ENCODE peak calls at places on chromosomes 13 and 19, in ten cellular contexts. One of them, this sample, is unnamed.

GRCh38 chr13:51249767-51250741 is 27.9 kb downstream of the FAM124A start:
- DNase-seq in cardiac muscle cell: no peak
- DNase-seq in omental fat pad: no peak
- DNase-seq in cardiac fibroblast: no peak
- DNase-seq in CD4-positive, alpha-beta T cell: no peak
- DNase-seq in endothelial cell: no peak
- DNase-seq in fibroblast of pulmonary artery: no peak
- DNase-seq in pancreas: no peak
- DNase-seq in nephron progenitor cell: no peak
- DNase-seq in NB4: peak; percentile 35
- DNase-seq in this sample: no peak

GRCh38 chr13:46844431-46844830 is 47.5 kb upstream of the ESD start:
- DNase-seq in pancreas: no peak
- DNase-seq in omental fat pad: no peak
- DNase-seq in CD4-positive, alpha-beta T cell: no peak
- DNase-seq in cardiac fibroblast: no peak
- DNase-seq in fibroblast of pulmonary artery: peak; percentile 8
- DNase-seq in NB4: no peak
- DNase-seq in endothelial cell: no peak
- DNase-seq in cardiac muscle cell: no peak
- DNase-seq in nephron progenitor cell: no peak
- DNase-seq in this sample: no peak

GRCh38 chr13:81295177-81295576 is 954.3 kb upstream of the SPRY2 start:
- DNase-seq in omental fat pad: no peak
- DNase-seq in NB4: no peak
- DNase-seq in pancreas: no peak
- DNase-seq in nephron progenitor cell: no peak
- DNase-seq in CD4-positive, alpha-beta T cell: no peak
- DNase-seq in cardiac muscle cell: no peak
- DNase-seq in endothelial cell: no peak
- DNase-seq in cardiac fibroblast: no peak
- DNase-seq in fibroblast of pulmonary artery: no peak
- DNase-seq in this sample: no peak

GRCh38 chr13:112658807-112659206 is 31.0 kb upstream of the ATP11A start:
- DNase-seq in NB4: no peak
- DNase-seq in fibroblast of pulmonary artery: no peak
- DNase-seq in omental fat pad: no peak
- DNase-seq in cardiac muscle cell: no peak
- DNase-seq in endothelial cell: no peak
- DNase-seq in CD4-positive, alpha-beta T cell: no peak
- DNase-seq in cardiac fibroblast: no peak
- DNase-seq in pancreas: no peak
- DNase-seq in nephron progenitor cell: no peak
- DNase-seq in this sample: no peak

GRCh38 chr19:8510589-8511115 is 3.3 kb downstream of the ZNF414 start:
- DNase-seq in pancreas: no peak
- DNase-seq in cardiac fibroblast: no peak
- DNase-seq in NB4: no peak
- DNase-seq in omental fat pad: no peak
- DNase-seq in cardiac muscle cell: no peak
- DNase-seq in nephron progenitor cell: no peak
- DNase-seq in CD4-positive, alpha-beta T cell: no peak
- DNase-seq in fibroblast of pulmonary artery: no peak
- DNase-seq in endothelial cell: no peak
- DNase-seq in this sample: no peak

GRCh38 chr13:97224544-97225324 is 2.6 kb downstream of the MBNL2 start:
- DNase-seq in cardiac muscle cell: peak; percentile 66
- DNase-seq in pancreas: peak; percentile 81
- DNase-seq in NB4: no peak
- DNase-seq in CD4-positive, alpha-beta T cell: no peak
- DNase-seq in fibroblast of pulmonary artery: peak; percentile 76
- DNase-seq in nephron progenitor cell: no peak
- DNase-seq in endothelial cell: no peak
- DNase-seq in cardiac fibroblast: peak; percentile 79
- DNase-seq in omental fat pad: no peak
- DNase-seq in this sample: no peak

GRCh38 chr13:49421391-49421790 is 22.5 kb downstream of the CAB39L start:
- DNase-seq in endothelial cell: peak; percentile 21
- DNase-seq in nephron progenitor cell: no peak
- DNase-seq in fibroblast of pulmonary artery: peak; percentile 21
- DNase-seq in NB4: peak; percentile 54
- DNase-seq in pancreas: no peak
- DNase-seq in CD4-positive, alpha-beta T cell: peak; percentile 35
- DNase-seq in cardiac muscle cell: peak; percentile 27
- DNase-seq in cardiac fibroblast: peak; percentile 7
- DNase-seq in omental fat pad: no peak
- DNase-seq in this sample: no peak

GRCh38 chr19:1167687-1168561 is 6.1 kb downstream of the SBNO2 start:
- DNase-seq in nephron progenitor cell: no peak
- DNase-seq in endothelial cell: no peak
- DNase-seq in fibroblast of pulmonary artery: no peak
- DNase-seq in omental fat pad: no peak
- DNase-seq in cardiac muscle cell: no peak
- DNase-seq in pancreas: peak; percentile 33
- DNase-seq in CD4-positive, alpha-beta T cell: no peak
- DNase-seq in NB4: no peak
- DNase-seq in cardiac fibroblast: no peak
- DNase-seq in this sample: peak; percentile 81

GRCh38 chr19:35501684-35502083 is 11.4 kb upstream of the KRTDAP start:
- DNase-seq in cardiac fibroblast: peak; percentile 47
- DNase-seq in cardiac muscle cell: peak; percentile 53
- DNase-seq in endothelial cell: no peak
- DNase-seq in CD4-positive, alpha-beta T cell: no peak
- DNase-seq in fibroblast of pulmonary artery: peak; percentile 26
- DNase-seq in nephron progenitor cell: no peak
- DNase-seq in pancreas: no peak
- DNase-seq in NB4: no peak
- DNase-seq in omental fat pad: peak; percentile 54
- DNase-seq in this sample: no peak

GRCh38 chr13:50085063-50085462 is 69.8 kb downstream of the KCNRG start:
- DNase-seq in pancreas: no peak
- DNase-seq in cardiac muscle cell: peak; percentile 67
- DNase-seq in CD4-positive, alpha-beta T cell: no peak
- DNase-seq in fibroblast of pulmonary artery: peak; percentile 68
- DNase-seq in omental fat pad: no peak
- DNase-seq in nephron progenitor cell: peak; percentile 5
- DNase-seq in cardiac fibroblast: peak; percentile 66
- DNase-seq in NB4: peak; percentile 69
- DNase-seq in endothelial cell: no peak
- DNase-seq in this sample: no peak

GRCh38 chr19:6767357-6768235 is at the start of gene SH2D3A:
- DNase-seq in cardiac fibroblast: peak; percentile 49
- DNase-seq in cardiac muscle cell: peak; percentile 56
- DNase-seq in omental fat pad: no peak
- DNase-seq in pancreas: peak; percentile 96
- DNase-seq in nephron progenitor cell: peak; percentile 76
- DNase-seq in endothelial cell: peak; percentile 60
- DNase-seq in CD4-positive, alpha-beta T cell: peak; percentile 96
- DNase-seq in fibroblast of pulmonary artery: peak; percentile 53
- DNase-seq in NB4: peak; percentile 86
- DNase-seq in this sample: no peak

GRCh38 chr19:49884109-49884508 is 6.6 kb downstream of the TBC1D17 start:
- DNase-seq in pancreas: peak; percentile 36
- DNase-seq in cardiac fibroblast: no peak
- DNase-seq in fibroblast of pulmonary artery: no peak
- DNase-seq in endothelial cell: no peak
- DNase-seq in omental fat pad: no peak
- DNase-seq in cardiac muscle cell: no peak
- DNase-seq in nephron progenitor cell: no peak
- DNase-seq in NB4: no peak
- DNase-seq in CD4-positive, alpha-beta T cell: no peak
- DNase-seq in this sample: no peak

GRCh38 chr19:49106648-49107135 is 7.5 kb upstream of the LIN7B start:
- DNase-seq in cardiac fibroblast: peak; percentile 58
- DNase-seq in nephron progenitor cell: peak; percentile 73
- DNase-seq in endothelial cell: peak; percentile 68
- DNase-seq in CD4-positive, alpha-beta T cell: peak; percentile 73
- DNase-seq in pancreas: peak; percentile 67
- DNase-seq in fibroblast of pulmonary artery: peak; percentile 58
- DNase-seq in cardiac muscle cell: peak; percentile 54
- DNase-seq in omental fat pad: peak; percentile 64
- DNase-seq in NB4: peak; percentile 70
- DNase-seq in this sample: no peak

GRCh38 chr13:21683034-21683733 is 12.3 kb downstream of the FGF9 start:
- DNase-seq in fibroblast of pulmonary artery: no peak
- DNase-seq in NB4: no peak
- DNase-seq in nephron progenitor cell: no peak
- DNase-seq in omental fat pad: no peak
- DNase-seq in cardiac fibroblast: no peak
- DNase-seq in endothelial cell: no peak
- DNase-seq in pancreas: no peak
- DNase-seq in cardiac muscle cell: no peak
- DNase-seq in CD4-positive, alpha-beta T cell: no peak
- DNase-seq in this sample: no peak

GRCh38 chr13:36332986-36333385 is 13.2 kb downstream of the SPART start:
- DNase-seq in CD4-positive, alpha-beta T cell: no peak
- DNase-seq in pancreas: no peak
- DNase-seq in endothelial cell: no peak
- DNase-seq in nephron progenitor cell: no peak
- DNase-seq in fibroblast of pulmonary artery: peak; percentile 39
- DNase-seq in cardiac fibroblast: no peak
- DNase-seq in NB4: peak; percentile 47
- DNase-seq in cardiac muscle cell: peak; percentile 27
- DNase-seq in omental fat pad: no peak
- DNase-seq in this sample: no peak

GRCh38 chr13:65613004-65613403 is 1617.1 kb downstream of the PCDH9 start:
- DNase-seq in cardiac muscle cell: no peak
- DNase-seq in fibroblast of pulmonary artery: no peak
- DNase-seq in cardiac fibroblast: no peak
- DNase-seq in endothelial cell: no peak
- DNase-seq in NB4: peak; percentile 3
- DNase-seq in pancreas: no peak
- DNase-seq in omental fat pad: no peak
- DNase-seq in CD4-positive, alpha-beta T cell: no peak
- DNase-seq in nephron progenitor cell: no peak
- DNase-seq in this sample: no peak

GRCh38 chr19:29687244-29687896 is 22.1 kb downstream of the PLEKHF1 start:
- DNase-seq in nephron progenitor cell: no peak
- DNase-seq in NB4: peak; percentile 61
- DNase-seq in fibroblast of pulmonary artery: peak; percentile 92
- DNase-seq in pancreas: no peak
- DNase-seq in cardiac fibroblast: peak; percentile 96
- DNase-seq in cardiac muscle cell: peak; percentile 98
- DNase-seq in CD4-positive, alpha-beta T cell: no peak
- DNase-seq in omental fat pad: no peak
- DNase-seq in endothelial cell: no peak
- DNase-seq in this sample: peak; percentile 92

GRCh38 chr19:38878575-38879399 is 712 bp upstream of the RINL start:
- DNase-seq in cardiac muscle cell: no peak
- DNase-seq in endothelial cell: no peak
- DNase-seq in pancreas: no peak
- DNase-seq in NB4: peak; percentile 10
- DNase-seq in omental fat pad: no peak
- DNase-seq in CD4-positive, alpha-beta T cell: no peak
- DNase-seq in nephron progenitor cell: no peak
- DNase-seq in cardiac fibroblast: no peak
- DNase-seq in fibroblast of pulmonary artery: no peak
- DNase-seq in this sample: no peak
- TF ChIP-seq CTCF in cardiac muscle cell: no peak
- TF ChIP-seq CTCF in endothelial cell: no peak
- TF ChIP-seq CTCF in pancreas: no peak
- TF ChIP-seq CTCF in NB4: peak; percentile 9
- TF ChIP-seq CTCF in omental fat pad: no peak
- TF ChIP-seq CTCF in CD4-positive, alpha-beta T cell: no peak
- TF ChIP-seq CTCF in nephron progenitor cell: no peak
- TF ChIP-seq CTCF in cardiac fibroblast: no peak
- TF ChIP-seq CTCF in fibroblast of pulmonary artery: no peak
- TF ChIP-seq CTCF in this sample: no peak

GRCh38 chr19:19154768-19155494 is 15.1 kb downstream of the MEF2B start:
- DNase-seq in CD4-positive, alpha-beta T cell: no peak
- DNase-seq in endothelial cell: no peak
- DNase-seq in pancreas: no peak
- DNase-seq in cardiac muscle cell: no peak
- DNase-seq in cardiac fibroblast: no peak
- DNase-seq in omental fat pad: no peak
- DNase-seq in fibroblast of pulmonary artery: no peak
- DNase-seq in nephron progenitor cell: no peak
- DNase-seq in NB4: no peak
- DNase-seq in this sample: no peak
- TF ChIP-seq CTCF in CD4-positive, alpha-beta T cell: no peak
- TF ChIP-seq CTCF in endothelial cell: no peak
- TF ChIP-seq CTCF in pancreas: no peak
- TF ChIP-seq CTCF in cardiac muscle cell: no peak
- TF ChIP-seq CTCF in cardiac fibroblast: no peak
- TF ChIP-seq CTCF in omental fat pad: no peak
- TF ChIP-seq CTCF in fibroblast of pulmonary artery: no peak
- TF ChIP-seq CTCF in nephron progenitor cell: no peak
- TF ChIP-seq CTCF in NB4: no peak
- TF ChIP-seq CTCF in this sample: no peak

DNA sequence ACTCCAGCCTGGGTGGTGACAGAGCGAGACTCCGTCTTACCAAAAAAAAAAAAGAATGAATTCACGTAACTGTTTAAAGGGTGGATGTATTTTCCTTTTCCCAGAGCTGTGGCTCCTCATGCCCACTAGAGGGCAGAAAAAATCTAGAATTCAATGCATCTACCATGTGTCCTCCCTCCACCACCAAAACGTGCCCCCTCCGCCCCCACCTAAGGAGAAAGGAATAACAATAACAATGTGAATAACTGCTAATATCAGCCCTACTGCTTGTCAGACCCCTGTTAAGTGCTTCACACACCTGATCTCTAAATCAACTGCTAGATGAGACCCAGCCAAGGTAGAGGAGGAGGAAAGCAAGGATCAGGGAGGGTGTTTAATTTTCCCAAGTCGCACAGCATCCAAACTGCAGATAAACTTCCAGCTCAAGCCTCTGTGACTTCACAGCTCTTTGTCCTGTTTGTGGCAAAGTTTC is 20.2 kb upstream of the PNMA8B start:
- DNase-seq in omental fat pad: no peak
- DNase-seq in NB4: peak; percentile 80
- DNase-seq in pancreas: no peak
- DNase-seq in CD4-positive, alpha-beta T cell: peak; percentile 61
- DNase-seq in cardiac fibroblast: peak; percentile 60
- DNase-seq in endothelial cell: no peak
- DNase-seq in cardiac muscle cell: peak; percentile 60
- DNase-seq in fibroblast of pulmonary artery: peak; percentile 59
- DNase-seq in nephron progenitor cell: no peak
- DNase-seq in this sample: no peak
- TF ChIP-seq CTCF in omental fat pad: no peak
- TF ChIP-seq CTCF in NB4: peak; percentile 91
- TF ChIP-seq CTCF in pancreas: peak; percentile 60
- TF ChIP-seq CTCF in CD4-positive, alpha-beta T cell: peak; percentile 80
- TF ChIP-seq CTCF in cardiac fibroblast: peak; percentile 71
- TF ChIP-seq CTCF in endothelial cell: peak; percentile 65
- TF ChIP-seq CTCF in cardiac muscle cell: peak; percentile 73
- TF ChIP-seq CTCF in fibroblast of pulmonary artery: peak; percentile 69
- TF ChIP-seq CTCF in nephron progenitor cell: peak; percentile 57
- TF ChIP-seq CTCF in this sample: peak; percentile 76

GRCh38 chr13:28817204-28817603 is 2.9 kb upstream of the MTUS2 start:
- DNase-seq in cardiac muscle cell: no peak
- DNase-seq in endothelial cell: peak; percentile 12
- DNase-seq in CD4-positive, alpha-beta T cell: no peak
- DNase-seq in NB4: no peak
- DNase-seq in cardiac fibroblast: no peak
- DNase-seq in pancreas: no peak
- DNase-seq in omental fat pad: no peak
- DNase-seq in nephron progenitor cell: no peak
- DNase-seq in fibroblast of pulmonary artery: no peak
- DNase-seq in this sample: no peak
- TF ChIP-seq CTCF in cardiac muscle cell: peak; percentile 6
- TF ChIP-seq CTCF in endothelial cell: no peak
- TF ChIP-seq CTCF in CD4-positive, alpha-beta T cell: no peak
- TF ChIP-seq CTCF in NB4: peak; percentile 17
- TF ChIP-seq CTCF in cardiac fibroblast: no peak
- TF ChIP-seq CTCF in pancreas: no peak
- TF ChIP-seq CTCF in omental fat pad: no peak
- TF ChIP-seq CTCF in nephron progenitor cell: no peak
- TF ChIP-seq CTCF in fibroblast of pulmonary artery: no peak
- TF ChIP-seq CTCF in this sample: peak; percentile 31